ENCODE peak calls at places on chromosomes 2 and 18, in eight cellular contexts. B is Caco-2; Q is AG08395; U is fibroblast of gingiva; J is ELR; M is aorta; N is frontal cortex; I is activated T-cell treated with anti-CD3 and anti-CD28 coated beads, Interleukin-2, amount 50 U/mL, for 1 hour. X is an unnamed sample.

GRCh38 chr2:190379249-190379964 is 28.7 kb upstream of the MFSD6 start:
- DNase-seq in I (no peak), M (no peak), B (no peak), N (no peak), J (no peak), Q (no peak), U (no peak), X (no peak)

GRCh38 chr2:39875182-39875913 is 96.3 kb upstream of the THUMPD2 start:
- DNase-seq in U (peak), J (peak), M (no peak), N (no peak), Q (peak), B (no peak), I (no peak), X (no peak)

GRCh38 chr2:127128508-127128907 is 21.6 kb upstream of the BIN1 start:
- DNase-seq in N (no peak), M (no peak), B (no peak), Q (no peak), I (no peak), J (no peak), U (no peak), X (no peak)

GRCh38 chr2:97348265-97348664 is 235.3 kb downstream of the ANKRD36 start:
- DNase-seq in I (no peak), M (no peak), U (no peak), J (no peak), Q (no peak), N (no peak), B (no peak), X (no peak)

GRCh38 chr2:145141981-145142380 is 622.1 kb upstream of the ZEB2 start:
- DNase-seq in J (no peak), N (no peak), I (no peak), B (no peak), U (no peak), M (no peak), Q (no peak), X (no peak)

GRCh38 chr18:38250981-38251380 is 685.4 kb upstream of the CELF4 start:
- DNase-seq in J (no peak), Q (no peak), U (no peak), B (no peak), N (no peak), M (no peak), I (no peak), X (no peak)

GRCh38 chr2:25076749-25077148 is 34.9 kb downstream of the EFR3B start:
- DNase-seq in U (no peak), Q (no peak), I (no peak), J (no peak), B (no peak), M (no peak), N (no peak), X (no peak)

GRCh38 chr18:44697315-44697714 is 16.6 kb downstream of the SETBP1 start:
- DNase-seq in I (no peak), U (no peak), Q (no peak), J (no peak), M (no peak), N (no peak), B (no peak), X (no peak)

GRCh38 chr2:17649026-17649425 is 104.6 kb downstream of the SMC6 start:
- DNase-seq in Q (no peak), J (no peak), B (no peak), M (no peak), I (no peak), U (no peak), N (no peak), X (no peak)

GRCh38 chr2:98691307-98691706 is 39.6 kb downstream of the MGAT4A start:
- DNase-seq in Q (no peak), M (no peak), N (no peak), I (no peak), B (no peak), U (no peak), J (peak), X (no peak)

GRCh38 chr2:189783451-189783926 is 650 bp downstream of the ORMDL1 start:
- DNase-seq in M (no peak), N (no peak), I (no peak), U (peak), Q (peak), B (no peak), J (peak), X (no peak)

GRCh38 chr18:65761636-65762310 is 11.0 kb downstream of the CDH7 start:
- DNase-seq in M (no peak), B (no peak), N (no peak), U (no peak), Q (no peak), I (no peak), J (no peak), X (no peak)

GRCh38 chr18:3447035-3447894 is 2.7 kb upstream of the TGIF1 start:
- DNase-seq in I (no peak), N (no peak), B (no peak), Q (peak), M (peak), U (peak), J (peak), X (peak)

GRCh38 chr2:202577250-202578183 is 57.3 kb upstream of the FAM117B start:
- DNase-seq in I (no peak), Q (no peak), B (no peak), M (no peak), N (no peak), U (no peak), J (no peak), X (no peak)

GRCh38 chr2:224286923-224287322 is 115.0 kb downstream of the FAM124B start:
- DNase-seq in I (no peak), Q (peak), J (peak), M (no peak), N (no peak), U (no peak), B (no peak), X (no peak)

GRCh38 chr18:3313685-3314084 is 51.8 kb downstream of the MYL12B start:
- DNase-seq in B (no peak), N (no peak), J (no peak), M (no peak), I (no peak), Q (no peak), U (no peak), X (no peak)

GRCh38 chr2:119208791-119209203 is 14.8 kb upstream of the STEAP3 start:
- DNase-seq in Q (no peak), N (no peak), J (peak), U (no peak), M (no peak), I (no peak), B (no peak), X (no peak)

X was measured in mesothelial cell of epicardium.